ENCODE peak calls at places on chromosome 11, in seven cellular contexts. One of them, this sample, is unnamed. For H3K9me3 and H3K4me1, the result is how much of the 10 kb centered on the place peaks cover.

GRCh38 chr11:118827118-118827517 is 36.2 kb upstream of the DDX6 start:
- DNase-seq in K562: no peak
- DNase-seq in spleen: no peak
- DNase-seq in H9: no peak
- DNase-seq in ovary: no peak
- DNase-seq in neural progenitor cell: no peak
- DNase-seq in cardiac muscle cell: no peak
- DNase-seq in this sample: no peak

GRCh38 chr11:69220581-69221051 is 64.9 kb downstream of the SMIM38 start:
- DNase-seq in cardiac muscle cell: no peak
- DNase-seq in K562: no peak
- DNase-seq in ovary: no peak
- DNase-seq in neural progenitor cell: no peak
- DNase-seq in spleen: peak
- DNase-seq in H9: peak
- DNase-seq in this sample: no peak

GRCh38 chr11:17163296-17163695 is 44.5 kb downstream of the PIK3C2A start:
- DNase-seq in ovary: no peak
- DNase-seq in neural progenitor cell: no peak
- DNase-seq in H9: no peak
- DNase-seq in K562: peak
- DNase-seq in cardiac muscle cell: no peak
- DNase-seq in spleen: no peak
- DNase-seq in this sample: no peak

GRCh38 chr11:3101921-3102640 is 44.9 kb upstream of the CARS1 start:
- DNase-seq in H9: no peak
- DNase-seq in ovary: peak
- DNase-seq in cardiac muscle cell: no peak
- DNase-seq in neural progenitor cell: no peak
- DNase-seq in K562: no peak
- DNase-seq in spleen: no peak
- DNase-seq in this sample: no peak

GRCh38 chr11:5210376-5210885 is 9.9 kb upstream of the OR51V1 start:
- DNase-seq in ovary: no peak
- DNase-seq in H9: no peak
- DNase-seq in neural progenitor cell: peak
- DNase-seq in K562: no peak
- DNase-seq in cardiac muscle cell: no peak
- DNase-seq in spleen: no peak
- DNase-seq in this sample: no peak

GRCh38 chr11:45094958-45095690 is 51.3 kb upstream of the PRDM11 start:
- DNase-seq in cardiac muscle cell: no peak
- DNase-seq in K562: no peak
- DNase-seq in ovary: no peak
- DNase-seq in neural progenitor cell: no peak
- DNase-seq in spleen: peak
- DNase-seq in H9: peak
- DNase-seq in this sample: no peak

GRCh38 chr11:119148855-119149370 is at the start of gene ABCG4:
- DNase-seq in K562: no peak
- DNase-seq in cardiac muscle cell: peak
- DNase-seq in spleen: no peak
- DNase-seq in ovary: no peak
- DNase-seq in H9: peak
- DNase-seq in neural progenitor cell: peak
- DNase-seq in this sample: peak

GRCh38 chr11:17629113-17629512 is 82.1 kb downstream of the OTOG start:
- DNase-seq in ovary: no peak
- DNase-seq in cardiac muscle cell: no peak
- DNase-seq in spleen: no peak
- DNase-seq in K562: no peak
- DNase-seq in H9: no peak
- DNase-seq in neural progenitor cell: no peak
- DNase-seq in this sample: no peak

GRCh38 chr11:65576867-65577755 is 1.3 kb downstream of the EHBP1L1 start:
- DNase-seq in neural progenitor cell: no peak
- DNase-seq in spleen: peak
- DNase-seq in H9: no peak
- DNase-seq in K562: no peak
- DNase-seq in ovary: peak
- DNase-seq in cardiac muscle cell: no peak
- DNase-seq in this sample: no peak

GRCh38 chr11:115481528-115481927 is 22.7 kb downstream of the CADM1 start:
- DNase-seq in spleen: no peak
- DNase-seq in cardiac muscle cell: no peak
- DNase-seq in neural progenitor cell: no peak
- DNase-seq in H9: no peak
- DNase-seq in K562: no peak
- DNase-seq in ovary: no peak
- DNase-seq in this sample: no peak

GRCh38 chr11:57640068-57640800 is 9.5 kb downstream of the YPEL4 start:
- DNase-seq in ovary: no peak
- DNase-seq in K562: no peak
- DNase-seq in spleen: no peak
- DNase-seq in cardiac muscle cell: no peak
- DNase-seq in H9: no peak
- DNase-seq in neural progenitor cell: no peak
- DNase-seq in this sample: no peak

GRCh38 chr11:57641426-57641825 is 8.3 kb downstream of the YPEL4 start:
- DNase-seq in H9: no peak
- DNase-seq in spleen: no peak
- DNase-seq in cardiac muscle cell: peak
- DNase-seq in ovary: no peak
- DNase-seq in K562: peak
- DNase-seq in neural progenitor cell: peak
- DNase-seq in this sample: no peak

GRCh38 chr11:57638811-57639320 is 10.8 kb downstream of the YPEL4 start:
- DNase-seq in H9: no peak
- DNase-seq in spleen: no peak
- DNase-seq in neural progenitor cell: peak
- DNase-seq in ovary: peak
- DNase-seq in cardiac muscle cell: peak
- DNase-seq in K562: no peak
- DNase-seq in this sample: no peak

GRCh38 chr11:57639321-57640067 is 10.2 kb downstream of the YPEL4 start:
- DNase-seq in cardiac muscle cell: peak
- DNase-seq in K562: no peak
- DNase-seq in neural progenitor cell: peak
- DNase-seq in H9: peak
- DNase-seq in ovary: peak
- DNase-seq in spleen: no peak
- DNase-seq in this sample: peak

DNA sequence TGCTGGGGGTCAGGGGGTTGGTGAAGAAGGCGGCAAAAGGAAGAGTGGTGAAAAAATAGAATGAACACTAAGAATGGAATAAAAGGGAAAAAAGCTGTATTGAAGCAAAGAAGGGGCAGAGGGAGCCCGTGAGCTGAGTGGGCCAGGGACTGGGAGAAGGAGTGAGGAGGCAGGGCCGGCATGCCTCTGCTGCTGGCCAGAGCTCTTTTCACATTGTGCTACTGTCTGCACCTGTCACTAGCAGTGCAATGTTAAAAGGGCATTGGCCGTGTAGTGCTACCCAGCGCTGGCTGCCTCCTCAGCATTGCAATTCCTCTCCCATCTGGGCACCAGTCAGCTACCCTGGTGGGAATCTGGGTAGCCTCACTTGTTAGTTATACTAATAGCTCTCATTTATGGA is 8.7 kb downstream of the YPEL4 start:
- DNase-seq in K562: peak
- DNase-seq in neural progenitor cell: peak
- DNase-seq in spleen: no peak
- DNase-seq in cardiac muscle cell: peak
- DNase-seq in H9: peak
- DNase-seq in ovary: peak
- DNase-seq in this sample: peak
- TF ChIP-seq CTCF in K562: peak
- TF ChIP-seq CTCF in neural progenitor cell: peak
- TF ChIP-seq CTCF in spleen: no peak
- TF ChIP-seq CTCF in cardiac muscle cell: peak
- TF ChIP-seq CTCF in H9: no peak
- TF ChIP-seq CTCF in ovary: no peak
- TF ChIP-seq CTCF in this sample: peak

GRCh38 chr11:99352642-99353041 is 331.9 kb downstream of the CNTN5 start:
- DNase-seq in cardiac muscle cell: peak
- DNase-seq in H9: no peak
- DNase-seq in K562: no peak
- DNase-seq in neural progenitor cell: no peak
- DNase-seq in ovary: no peak
- DNase-seq in spleen: no peak
- DNase-seq in this sample: no peak
- H3K9me3 ChIP-seq in cardiac muscle cell: under half
- H3K9me3 ChIP-seq in H9: under half
- H3K9me3 ChIP-seq in K562: under half
- H3K9me3 ChIP-seq in neural progenitor cell: under half
- H3K9me3 ChIP-seq in ovary: under half
- H3K9me3 ChIP-seq in spleen: under half
- H3K9me3 ChIP-seq in this sample: under half

DNA sequence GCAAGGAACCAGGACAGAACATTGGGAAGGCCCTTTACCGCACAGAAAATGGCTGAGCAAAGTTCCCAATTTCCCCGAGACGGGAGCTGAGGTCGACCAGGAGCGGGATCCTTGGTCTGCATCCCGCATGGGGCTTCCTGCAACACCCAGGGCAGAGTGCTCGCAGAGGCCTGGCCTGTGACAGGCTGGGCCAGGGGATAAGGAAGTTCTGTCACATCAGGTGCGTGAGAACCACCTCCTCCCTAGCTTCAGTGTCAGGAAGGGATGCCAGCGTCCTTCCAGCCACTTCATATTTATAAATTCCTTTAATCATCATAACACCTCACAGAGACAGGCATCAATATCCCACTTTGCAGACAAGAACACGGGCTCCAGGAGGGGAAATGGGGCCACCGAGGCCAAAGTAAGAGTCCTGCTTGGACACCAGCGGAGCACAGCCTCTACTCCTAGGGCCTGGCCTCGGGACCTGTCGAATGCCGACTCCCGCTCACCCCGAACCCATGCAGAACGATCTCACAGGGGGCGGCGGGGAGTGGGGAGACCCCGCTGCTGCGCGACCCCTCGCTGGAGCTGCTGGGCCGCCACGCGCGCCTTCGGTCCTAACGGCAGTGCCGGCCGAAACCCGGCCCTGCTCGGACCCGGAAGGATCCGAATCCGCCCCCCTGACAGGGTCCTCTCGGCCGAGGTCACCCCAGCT is 535 bp downstream of the BET1L start:
- DNase-seq in cardiac muscle cell: peak
- DNase-seq in spleen: peak
- DNase-seq in ovary: no peak
- DNase-seq in K562: peak
- DNase-seq in neural progenitor cell: no peak
- DNase-seq in H9: no peak
- DNase-seq in this sample: peak
- H3K4me1 ChIP-seq in cardiac muscle cell: under half
- H3K4me1 ChIP-seq in spleen: half or more
- H3K4me1 ChIP-seq in ovary: under half
- H3K4me1 ChIP-seq in K562: half or more
- H3K4me1 ChIP-seq in neural progenitor cell: under half
- H3K4me1 ChIP-seq in H9: under half
- H3K4me1 ChIP-seq in this sample: under half

GRCh38 chr11:112345708-112346107 is 85.0 kb upstream of the PLET1 start:
- DNase-seq in K562: peak
- DNase-seq in H9: peak
- DNase-seq in cardiac muscle cell: peak
- DNase-seq in ovary: no peak
- DNase-seq in spleen: no peak
- DNase-seq in neural progenitor cell: peak
- DNase-seq in this sample: peak
- TF ChIP-seq CTCF in K562: peak
- TF ChIP-seq CTCF in H9: peak
- TF ChIP-seq CTCF in cardiac muscle cell: peak
- TF ChIP-seq CTCF in ovary: no peak
- TF ChIP-seq CTCF in spleen: no peak
- TF ChIP-seq CTCF in neural progenitor cell: peak
- TF ChIP-seq CTCF in this sample: peak

GRCh38 chr11:71139516-71140205 is 112.7 kb downstream of the SHANK2 start:
- DNase-seq in spleen: peak
- DNase-seq in K562: no peak
- DNase-seq in H9: no peak
- DNase-seq in neural progenitor cell: peak
- DNase-seq in ovary: no peak
- DNase-seq in cardiac muscle cell: no peak
- DNase-seq in this sample: no peak
- H3K9me3 ChIP-seq in spleen: under half
- H3K9me3 ChIP-seq in K562: under half
- H3K9me3 ChIP-seq in H9: under half
- H3K9me3 ChIP-seq in neural progenitor cell: under half
- H3K9me3 ChIP-seq in ovary: under half
- H3K9me3 ChIP-seq in cardiac muscle cell: under half
- H3K9me3 ChIP-seq in this sample: under half

DNA sequence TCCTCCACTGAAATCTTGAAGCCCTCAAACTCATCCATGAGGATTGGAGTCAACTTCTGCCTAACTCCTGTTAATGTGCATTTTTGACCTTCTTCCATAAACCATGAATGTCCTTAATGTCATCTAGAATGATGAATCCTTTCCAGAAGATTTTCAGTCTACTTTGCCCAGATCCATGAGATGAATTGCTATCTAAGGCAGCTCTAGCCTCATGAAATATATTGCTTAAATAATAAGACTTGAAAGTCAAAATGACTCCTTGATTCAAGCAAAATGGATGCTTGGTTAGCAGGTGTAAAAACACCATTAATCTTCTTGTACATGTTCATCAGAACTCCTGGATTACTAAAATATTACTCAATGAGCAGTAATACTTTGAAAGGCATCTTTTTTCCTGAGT is 238.5 kb upstream of the ZC3H12C start:
- DNase-seq in K562: no peak
- DNase-seq in spleen: no peak
- DNase-seq in neural progenitor cell: no peak
- DNase-seq in cardiac muscle cell: no peak
- DNase-seq in ovary: no peak
- DNase-seq in H9: no peak
- DNase-seq in this sample: no peak
- H3K4me1 ChIP-seq in K562: under half
- H3K4me1 ChIP-seq in spleen: under half
- H3K4me1 ChIP-seq in neural progenitor cell: under half
- H3K4me1 ChIP-seq in cardiac muscle cell: under half
- H3K4me1 ChIP-seq in ovary: under half
- H3K4me1 ChIP-seq in H9: under half
- H3K4me1 ChIP-seq in this sample: under half

GRCh38 chr11:130598433-130598832 is 150.0 kb downstream of the ADAMTS15 start:
- DNase-seq in neural progenitor cell: no peak
- DNase-seq in H9: no peak
- DNase-seq in K562: no peak
- DNase-seq in ovary: no peak
- DNase-seq in spleen: no peak
- DNase-seq in cardiac muscle cell: no peak
- DNase-seq in this sample: no peak
- TF ChIP-seq CTCF in neural progenitor cell: no peak
- TF ChIP-seq CTCF in H9: no peak
- TF ChIP-seq CTCF in K562: no peak
- TF ChIP-seq CTCF in ovary: no peak
- TF ChIP-seq CTCF in spleen: no peak
- TF ChIP-seq CTCF in cardiac muscle cell: no peak
- TF ChIP-seq CTCF in this sample: no peak

GRCh38 chr11:20014067-20014402 is 146.2 kb downstream of the DBX1 start:
- DNase-seq in cardiac muscle cell: no peak
- DNase-seq in neural progenitor cell: no peak
- DNase-seq in K562: no peak
- DNase-seq in ovary: no peak
- DNase-seq in H9: no peak
- DNase-seq in spleen: no peak
- DNase-seq in this sample: no peak
- H3K9me3 ChIP-seq in cardiac muscle cell: under half
- H3K9me3 ChIP-seq in neural progenitor cell: under half
- H3K9me3 ChIP-seq in K562: under half
- H3K9me3 ChIP-seq in ovary: under half
- H3K9me3 ChIP-seq in H9: under half
- H3K9me3 ChIP-seq in spleen: under half
- H3K9me3 ChIP-seq in this sample: under half

This sample was measured in BE2C.